ENCODE peak calls at places on chromosomes 16 and 17, in five cellular contexts. One of them, this sample, is unnamed.

GRCh38 chr17:34723875-34724274 is 144.5 kb downstream of the TMEM132E start:
- DNase-seq in cardiac muscle cell: no peak
- DNase-seq in coronary artery: no peak
- DNase-seq in sigmoid colon: no peak
- DNase-seq in esophagus muscularis mucosa: no peak
- DNase-seq in this sample: no peak

GRCh38 chr16:25126820-25127232 is 15.3 kb downstream of the LCMT1 start:
- DNase-seq in cardiac muscle cell: peak
- DNase-seq in coronary artery: no peak
- DNase-seq in sigmoid colon: no peak
- DNase-seq in esophagus muscularis mucosa: no peak
- DNase-seq in this sample: peak

GRCh38 chr16:86924537-86924936 is 346.2 kb downstream of the FOXL1 start:
- DNase-seq in cardiac muscle cell: no peak
- DNase-seq in coronary artery: no peak
- DNase-seq in sigmoid colon: no peak
- DNase-seq in esophagus muscularis mucosa: no peak
- DNase-seq in this sample: no peak

GRCh38 chr16:389317-389716 is 7.5 kb upstream of the PGAP6 start:
- DNase-seq in cardiac muscle cell: no peak
- DNase-seq in coronary artery: no peak
- DNase-seq in sigmoid colon: no peak
- DNase-seq in esophagus muscularis mucosa: no peak
- DNase-seq in this sample: no peak

GRCh38 chr17:50768348-50768761 is 1.0 kb upstream of the ANKRD40CL start:
- DNase-seq in cardiac muscle cell: no peak
- DNase-seq in coronary artery: peak
- DNase-seq in sigmoid colon: no peak
- DNase-seq in esophagus muscularis mucosa: peak
- DNase-seq in this sample: no peak

GRCh38 chr17:35065880-35066279 is 2.4 kb upstream of the RFFL start:
- DNase-seq in cardiac muscle cell: no peak
- DNase-seq in coronary artery: no peak
- DNase-seq in sigmoid colon: no peak
- DNase-seq in esophagus muscularis mucosa: no peak
- DNase-seq in this sample: no peak

GRCh38 chr16:13780406-13780805 is 139.5 kb upstream of the ERCC4 start:
- DNase-seq in cardiac muscle cell: no peak
- DNase-seq in coronary artery: no peak
- DNase-seq in sigmoid colon: no peak
- DNase-seq in esophagus muscularis mucosa: no peak
- DNase-seq in this sample: no peak

GRCh38 chr17:44206825-44207155 is 7.1 kb upstream of the ATXN7L3 start:
- DNase-seq in cardiac muscle cell: no peak
- DNase-seq in coronary artery: no peak
- DNase-seq in sigmoid colon: no peak
- DNase-seq in esophagus muscularis mucosa: no peak
- DNase-seq in this sample: no peak

GRCh38 chr17:4949321-4950074 is 1.2 kb upstream of the PFN1 start:
- DNase-seq in cardiac muscle cell: peak
- DNase-seq in coronary artery: peak
- DNase-seq in sigmoid colon: peak
- DNase-seq in esophagus muscularis mucosa: peak
- DNase-seq in this sample: peak

GRCh38 chr17:48795444-48796162 is 21.4 kb downstream of the TTLL6 start:
- DNase-seq in cardiac muscle cell: no peak
- DNase-seq in coronary artery: no peak
- DNase-seq in sigmoid colon: no peak
- DNase-seq in esophagus muscularis mucosa: no peak
- DNase-seq in this sample: no peak

GRCh38 chr17:29376667-29377268 is 13.4 kb upstream of the TAOK1 start:
- DNase-seq in cardiac muscle cell: peak
- DNase-seq in coronary artery: no peak
- DNase-seq in sigmoid colon: peak
- DNase-seq in esophagus muscularis mucosa: no peak
- DNase-seq in this sample: no peak

GRCh38 chr16:68707341-68708152 is 29.5 kb upstream of the CDH1 start:
- DNase-seq in cardiac muscle cell: peak
- DNase-seq in coronary artery: no peak
- DNase-seq in sigmoid colon: no peak
- DNase-seq in esophagus muscularis mucosa: no peak
- DNase-seq in this sample: peak
- TF ChIP-seq CTCF in cardiac muscle cell: peak
- TF ChIP-seq CTCF in coronary artery: no peak
- TF ChIP-seq CTCF in sigmoid colon: no peak
- TF ChIP-seq CTCF in esophagus muscularis mucosa: no peak
- TF ChIP-seq CTCF in this sample: no peak

GRCh38 chr17:57899822-57900221 is 50.0 kb upstream of the MRPS23 start:
- DNase-seq in cardiac muscle cell: no peak
- DNase-seq in coronary artery: no peak
- DNase-seq in sigmoid colon: no peak
- DNase-seq in esophagus muscularis mucosa: no peak
- DNase-seq in this sample: peak
- H3K27ac ChIP-seq in cardiac muscle cell: peak
- H3K27ac ChIP-seq in coronary artery: peak
- H3K27ac ChIP-seq in sigmoid colon: peak
- H3K27ac ChIP-seq in esophagus muscularis mucosa: peak
- H3K27ac ChIP-seq in this sample: peak

DNA sequence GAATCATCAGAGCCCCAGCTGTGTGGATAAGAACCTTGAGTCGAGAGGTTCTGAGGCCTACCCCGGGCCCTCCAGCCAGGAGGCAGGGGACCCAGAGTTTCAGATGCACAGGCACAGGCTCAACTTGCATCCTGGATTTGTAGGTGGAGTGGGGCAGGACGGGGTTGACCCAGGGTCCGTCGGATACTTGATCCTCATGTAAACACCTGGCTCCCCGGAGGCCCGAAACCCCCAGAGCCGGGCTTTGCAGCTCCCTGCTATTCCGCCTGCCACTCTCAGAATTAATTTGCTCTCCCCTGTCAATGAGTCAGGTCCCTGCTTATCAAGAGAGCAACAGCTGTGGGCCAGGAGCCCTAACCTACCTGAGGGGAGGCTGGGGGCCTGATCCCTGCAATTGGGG is 27.7 kb upstream of the SPPL2C start:
- DNase-seq in cardiac muscle cell: no peak
- DNase-seq in coronary artery: no peak
- DNase-seq in sigmoid colon: no peak
- DNase-seq in esophagus muscularis mucosa: no peak
- DNase-seq in this sample: no peak
- H3K4me3 ChIP-seq in cardiac muscle cell: no peak
- H3K4me3 ChIP-seq in coronary artery: no peak
- H3K4me3 ChIP-seq in sigmoid colon: no peak
- H3K4me3 ChIP-seq in esophagus muscularis mucosa: no peak
- H3K4me3 ChIP-seq in this sample: no peak

GRCh38 chr17:78406396-78406795 is 27.9 kb downstream of the PGS1 start:
- DNase-seq in cardiac muscle cell: no peak
- DNase-seq in coronary artery: no peak
- DNase-seq in sigmoid colon: no peak
- DNase-seq in esophagus muscularis mucosa: no peak
- DNase-seq in this sample: peak

GRCh38 chr17:78408476-78409020 is 30.1 kb downstream of the PGS1 start:
- DNase-seq in cardiac muscle cell: peak
- DNase-seq in coronary artery: no peak
- DNase-seq in sigmoid colon: no peak
- DNase-seq in esophagus muscularis mucosa: no peak
- DNase-seq in this sample: no peak

GRCh38 chr17:78411241-78411855 is 32.9 kb downstream of the PGS1 start:
- DNase-seq in cardiac muscle cell: peak
- DNase-seq in coronary artery: no peak
- DNase-seq in sigmoid colon: no peak
- DNase-seq in esophagus muscularis mucosa: no peak
- DNase-seq in this sample: no peak

GRCh38 chr17:78407387-78407990 is 29.0 kb downstream of the PGS1 start:
- DNase-seq in cardiac muscle cell: peak
- DNase-seq in coronary artery: no peak
- DNase-seq in sigmoid colon: no peak
- DNase-seq in esophagus muscularis mucosa: no peak
- DNase-seq in this sample: no peak

DNA sequence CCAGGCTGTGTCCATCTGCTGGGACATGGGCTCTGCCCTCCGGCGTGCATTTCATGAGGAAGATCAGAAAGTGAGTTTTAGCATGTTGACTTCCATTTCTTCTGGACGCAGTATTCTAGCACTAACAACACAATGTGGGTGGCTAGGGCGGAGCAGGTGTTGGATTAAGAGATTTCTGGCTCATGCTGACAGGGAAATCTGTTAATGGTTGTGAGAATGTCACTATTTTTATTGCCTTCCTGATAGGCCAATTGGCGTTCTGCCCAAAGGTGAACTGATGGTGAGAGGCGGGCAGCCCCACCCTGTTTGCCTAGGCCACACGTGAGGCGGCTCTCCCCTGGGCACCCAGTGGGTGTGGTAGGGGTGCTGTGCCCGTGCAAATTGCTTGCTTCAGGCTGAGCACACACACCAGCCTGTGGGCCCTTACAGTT is 30.8 kb downstream of the PGS1 start:
- DNase-seq in cardiac muscle cell: no peak
- DNase-seq in coronary artery: no peak
- DNase-seq in sigmoid colon: no peak
- DNase-seq in esophagus muscularis mucosa: no peak
- DNase-seq in this sample: peak
- TF ChIP-seq CTCF in cardiac muscle cell: no peak
- TF ChIP-seq CTCF in coronary artery: no peak
- TF ChIP-seq CTCF in sigmoid colon: no peak
- TF ChIP-seq CTCF in esophagus muscularis mucosa: no peak
- TF ChIP-seq CTCF in this sample: no peak

GRCh38 chr17:17896746-17897145 is 60.0 kb upstream of the SREBF1 start:
- DNase-seq in cardiac muscle cell: no peak
- DNase-seq in coronary artery: no peak
- DNase-seq in sigmoid colon: no peak
- DNase-seq in esophagus muscularis mucosa: no peak
- DNase-seq in this sample: no peak

GRCh38 chr17:17898673-17899072 is 61.9 kb upstream of the SREBF1 start:
- DNase-seq in cardiac muscle cell: no peak
- DNase-seq in coronary artery: no peak
- DNase-seq in sigmoid colon: no peak
- DNase-seq in esophagus muscularis mucosa: no peak
- DNase-seq in this sample: no peak

GRCh38 chr17:17897442-17897841 is 60.7 kb upstream of the SREBF1 start:
- DNase-seq in cardiac muscle cell: no peak
- DNase-seq in coronary artery: no peak
- DNase-seq in sigmoid colon: no peak
- DNase-seq in esophagus muscularis mucosa: no peak
- DNase-seq in this sample: no peak

GRCh38 chr17:17900615-17901520 is 64.1 kb upstream of the SREBF1 start:
- DNase-seq in cardiac muscle cell: no peak
- DNase-seq in coronary artery: peak
- DNase-seq in sigmoid colon: peak
- DNase-seq in esophagus muscularis mucosa: peak
- DNase-seq in this sample: no peak

GRCh38 chr17:17899486-17899885 is 62.7 kb upstream of the SREBF1 start:
- DNase-seq in cardiac muscle cell: no peak
- DNase-seq in coronary artery: no peak
- DNase-seq in sigmoid colon: no peak
- DNase-seq in esophagus muscularis mucosa: no peak
- DNase-seq in this sample: no peak
- H3K27ac ChIP-seq in cardiac muscle cell: no peak
- H3K27ac ChIP-seq in coronary artery: no peak
- H3K27ac ChIP-seq in sigmoid colon: no peak
- H3K27ac ChIP-seq in esophagus muscularis mucosa: no peak
- H3K27ac ChIP-seq in this sample: no peak

GRCh38 chr17:1999557-2000251 is 25.4 kb downstream of the RTN4RL1 start:
- DNase-seq in cardiac muscle cell: peak
- DNase-seq in coronary artery: peak
- DNase-seq in sigmoid colon: peak
- DNase-seq in esophagus muscularis mucosa: no peak
- DNase-seq in this sample: no peak

GRCh38 chr17:1998426-1998784 is 26.7 kb downstream of the RTN4RL1 start:
- DNase-seq in cardiac muscle cell: no peak
- DNase-seq in coronary artery: no peak
- DNase-seq in sigmoid colon: no peak
- DNase-seq in esophagus muscularis mucosa: no peak
- DNase-seq in this sample: no peak

GRCh38 chr17:1997146-1997586 is 28.0 kb downstream of the RTN4RL1 start:
- DNase-seq in cardiac muscle cell: no peak
- DNase-seq in coronary artery: no peak
- DNase-seq in sigmoid colon: no peak
- DNase-seq in esophagus muscularis mucosa: no peak
- DNase-seq in this sample: no peak

GRCh38 chr17:1996243-1997145 is 28.6 kb downstream of the RTN4RL1 start:
- DNase-seq in cardiac muscle cell: no peak
- DNase-seq in coronary artery: no peak
- DNase-seq in sigmoid colon: no peak
- DNase-seq in esophagus muscularis mucosa: no peak
- DNase-seq in this sample: no peak

DNA sequence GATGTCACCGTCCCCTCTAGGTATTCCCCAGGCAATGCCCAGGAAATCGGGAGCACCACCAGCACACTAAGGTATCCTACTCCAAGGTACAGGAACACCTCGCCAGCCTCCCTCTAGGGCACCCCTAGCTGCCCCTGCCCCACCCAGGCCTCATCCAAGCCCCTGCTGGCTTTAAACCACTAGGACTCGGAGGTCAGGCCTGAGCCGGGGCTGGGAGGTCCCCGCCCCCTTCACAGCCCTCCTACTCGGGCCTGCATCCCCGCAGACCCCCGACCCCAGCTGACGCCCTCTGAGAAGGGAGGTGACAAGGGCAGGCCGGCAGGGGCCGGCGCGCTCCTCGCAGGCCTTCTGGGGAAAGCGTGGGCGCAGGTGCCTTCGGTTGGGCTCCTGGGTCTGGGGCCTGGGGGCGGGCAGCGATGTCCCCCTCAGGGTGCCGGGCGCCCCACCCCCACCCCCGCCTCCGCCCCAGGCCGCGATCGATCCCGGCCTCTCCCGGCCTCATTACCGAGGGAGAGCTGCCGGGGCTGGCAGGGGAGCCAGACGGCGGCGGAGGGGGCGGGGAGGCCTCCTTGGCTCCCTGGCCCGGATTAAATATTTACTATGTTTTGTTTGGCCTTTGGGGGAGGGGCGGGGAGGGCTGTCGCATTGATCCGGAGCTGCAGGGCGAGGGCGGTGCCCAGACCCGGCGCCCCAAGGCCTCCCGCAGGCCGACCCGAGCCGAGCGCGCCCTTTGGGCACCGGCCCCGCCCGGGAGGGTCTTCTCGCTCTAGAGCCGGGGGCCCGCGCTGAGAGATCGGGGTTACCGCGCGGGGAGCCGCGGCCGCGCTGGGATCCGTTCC is 27.3 kb downstream of the RTN4RL1 start:
- DNase-seq in cardiac muscle cell: peak
- DNase-seq in coronary artery: no peak
- DNase-seq in sigmoid colon: no peak
- DNase-seq in esophagus muscularis mucosa: no peak
- DNase-seq in this sample: no peak
- H3K4me3 ChIP-seq in cardiac muscle cell: no peak
- H3K4me3 ChIP-seq in coronary artery: peak
- H3K4me3 ChIP-seq in sigmoid colon: peak
- H3K4me3 ChIP-seq in esophagus muscularis mucosa: peak
- H3K4me3 ChIP-seq in this sample: peak